ENCODE peak calls at places on chromosomes 3 and 15, in ten cellular contexts. W, K, A, B, N, T, R, U, H and M are unnamed samples.
A peak's percentile ranks its signal among the peaks of the same experiment; 100 is the strongest.

GRCh38 chr3:123831420-123831819 is 52.7 kb downstream of the MYLK start:
- DNase-seq in W (no peak), A (no peak), H (no peak), N (no peak), K (no peak), T (no peak), R (no peak), B (no peak), U (no peak), M (no peak)

GRCh38 chr3:55402886-55403605 is 84.1 kb downstream of the WNT5A start:
- DNase-seq in U (no peak), R (no peak), T (no peak), N (no peak), H (no peak), K (peak; percentile 66), W (no peak), B (no peak), A (peak; percentile 52), M (no peak)

GRCh38 chr3:115698851-115699535 is 75.7 kb downstream of the GAP43 start:
- DNase-seq in R (no peak), T (no peak), U (no peak), H (no peak), A (no peak), W (no peak), N (no peak), K (peak; percentile 33), B (no peak), M (no peak)

GRCh38 chr3:25420885-25421284 is 7.2 kb upstream of the RARB start:
- DNase-seq in U (no peak), T (no peak), K (no peak), W (no peak), B (no peak), H (no peak), N (no peak), A (no peak), R (no peak), M (no peak)

GRCh38 chr15:46304320-46304719 is 669.5 kb downstream of the SQOR start:
- DNase-seq in T (no peak), H (no peak), A (no peak), W (no peak), K (no peak), B (no peak), R (no peak), U (peak; percentile 7), N (no peak), M (no peak)

GRCh38 chr3:177230641-177231040 is 33.4 kb upstream of the TBL1XR1 start:
- DNase-seq in H (no peak), U (no peak), R (no peak), B (no peak), N (no peak), A (no peak), T (no peak), K (no peak), W (no peak), M (no peak)

GRCh38 chr15:31488437-31489204 is 162.0 kb downstream of the KLF13 start:
- DNase-seq in T (peak; percentile 83), A (peak; percentile 38), U (peak; percentile 81), H (peak; percentile 44), K (peak; percentile 91), R (peak; percentile 75), N (no peak), W (peak; percentile 93), B (no peak), M (peak; percentile 81)

GRCh38 chr3:42450567-42450966 is 40.2 kb upstream of the LYZL4 start:
- DNase-seq in A (no peak), H (no peak), B (no peak), T (no peak), K (no peak), R (no peak), N (no peak), U (no peak), W (no peak), M (no peak)

GRCh38 chr3:171417813-171418212 is 42.4 kb downstream of the TNIK start:
- DNase-seq in R (no peak), K (peak; percentile 93), H (no peak), N (peak; percentile 38), B (no peak), T (no peak), W (peak; percentile 93), U (peak; percentile 87), A (no peak), M (no peak)

GRCh38 chr3:37053337-37053736 is 60.0 kb downstream of the MLH1 start:
- DNase-seq in A (no peak), U (no peak), R (no peak), H (no peak), N (no peak), T (peak; percentile 32), W (no peak), B (no peak), K (no peak), M (no peak)

GRCh38 chr3:37056826-37057225 is 63.5 kb downstream of the MLH1 start:
- DNase-seq in R (no peak), A (no peak), T (no peak), U (no peak), B (no peak), W (peak; percentile 31), K (peak; percentile 12), N (no peak), H (no peak), M (no peak)

GRCh38 chr3:37052860-37053259 is 59.5 kb downstream of the MLH1 start:
- DNase-seq in B (no peak), A (no peak), N (no peak), H (no peak), T (no peak), U (no peak), R (no peak), W (no peak), K (no peak), M (no peak)

GRCh38 chr3:37054370-37054769 is 61.1 kb downstream of the MLH1 start:
- DNase-seq in U (peak; percentile 40), K (peak; percentile 46), H (no peak), N (peak; percentile 45), T (no peak), A (peak; percentile 7), R (no peak), B (no peak), W (peak; percentile 63), M (no peak)

GRCh38 chr3:37053753-37054152 is 60.4 kb downstream of the MLH1 start:
- DNase-seq in W (no peak), K (no peak), U (no peak), T (no peak), H (no peak), B (no peak), A (no peak), R (no peak), N (no peak), M (no peak)
- H3K36me3 ChIP-seq in W (peaks cover 43% of the 10 kb centered on the region), K (peaks cover 44% of the 10 kb centered on the region), U (peaks cover 14% of the 10 kb centered on the region), T (peaks cover 31% of the 10 kb centered on the region), H (peaks cover 13% of the 10 kb centered on the region), B (peaks cover 12% of the 10 kb centered on the region), A (peaks cover 22% of the 10 kb centered on the region), R (peaks cover 94% of the 10 kb centered on the region), N (peaks cover 19% of the 10 kb centered on the region), M (peaks cover 9% of the 10 kb centered on the region)

DNA sequence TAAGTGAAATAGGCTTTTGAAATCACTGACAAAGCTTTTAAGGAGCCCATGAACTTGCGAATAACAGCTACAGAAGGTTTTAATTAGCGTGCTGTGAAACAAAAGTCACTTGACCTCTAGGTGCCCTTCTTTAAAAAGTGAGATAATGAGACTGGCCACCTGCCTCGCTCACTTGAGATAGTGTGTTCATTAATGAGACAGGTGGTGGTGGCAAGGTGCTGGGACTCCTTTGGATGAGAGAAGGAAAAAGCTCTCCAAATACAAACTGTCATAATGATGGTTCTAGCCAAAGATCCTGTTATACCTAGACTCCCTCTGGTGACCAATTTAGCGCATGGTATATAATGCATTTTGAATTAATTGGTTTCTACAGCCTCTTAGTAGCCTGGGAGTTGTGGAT is 22.7 kb upstream of the IREB2 start:
- DNase-seq in T (no peak), U (peak; percentile 14), A (no peak), N (no peak), B (no peak), W (peak; percentile 47), K (no peak), R (no peak), H (no peak), M (no peak)
- TF ChIP-seq CTCF in T (peak; percentile 26), U (no peak), A (no peak), N (peak; percentile 40), B (no peak), W (peak; percentile 46), K (peak; percentile 38), R (peak; percentile 16), H (no peak), M (peak; percentile 33)

GRCh38 chr15:98812711-98813441 is 164.5 kb downstream of the IGF1R start:
- DNase-seq in U (peak; percentile 91), K (no peak), H (no peak), T (no peak), N (no peak), B (no peak), W (peak; percentile 77), A (no peak), R (no peak), M (no peak)
- H3K4me3 ChIP-seq in U (no peak overlapping the region), K (no peak overlapping the region), H (no peak overlapping the region), T (no peak overlapping the region), N (no peak overlapping the region), B (no peak overlapping the region), W (no peak overlapping the region), A (no peak overlapping the region), R (no peak overlapping the region), M (no peak overlapping the region)

DNA sequence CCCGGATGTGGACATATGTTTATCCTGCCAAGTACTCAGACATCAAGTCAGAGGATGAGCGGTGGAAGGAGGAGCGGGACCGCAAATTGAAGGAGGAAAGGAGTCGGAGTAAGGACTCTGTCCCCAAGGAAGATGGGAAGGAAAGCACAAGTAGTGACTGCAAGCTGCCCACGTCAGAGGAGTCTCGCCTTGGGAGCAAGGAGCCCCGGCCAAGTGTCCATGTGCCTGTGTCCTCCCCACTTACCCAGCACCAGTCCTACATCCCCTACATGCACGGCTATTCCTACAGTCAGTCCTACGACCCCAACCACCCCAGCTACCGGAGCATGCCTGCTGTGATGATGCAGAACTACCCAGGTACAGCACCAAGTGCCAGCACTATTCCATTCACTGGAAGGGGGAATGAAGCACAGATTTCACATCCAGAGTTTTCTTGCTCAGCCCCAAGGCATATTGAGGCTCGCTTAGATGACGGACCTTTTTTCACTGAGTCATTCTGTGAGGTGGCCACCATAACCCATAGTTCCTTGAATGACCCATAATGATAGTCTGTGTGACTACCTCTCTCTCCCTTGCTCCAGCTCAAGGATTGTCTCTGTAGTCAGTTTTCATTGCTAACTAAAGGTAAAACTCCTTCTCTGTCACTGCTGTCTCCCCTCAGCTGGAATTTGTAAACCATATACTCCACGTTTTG is 97.1 kb downstream of the RBPMS2 start:
- DNase-seq in K (no peak), T (no peak), R (no peak), N (no peak), U (no peak), H (no peak), W (no peak), B (no peak), A (no peak), M (no peak)
- H3K36me3 ChIP-seq in K (peaks cover 66% of the 10 kb centered on the region), T (peaks cover 19% of the 10 kb centered on the region), R (peaks cover 82% of the 10 kb centered on the region), N (peaks cover 30% of the 10 kb centered on the region), U (peaks cover 7% of the 10 kb centered on the region), H (peaks cover 6% of the 10 kb centered on the region), W (peaks cover 31% of the 10 kb centered on the region), B (peaks cover 12% of the 10 kb centered on the region), A (peaks cover 9% of the 10 kb centered on the region), M (peaks cover 35% of the 10 kb centered on the region)